ENCODE peak calls at places on chromosomes 2 and 18, in five cellular contexts. V, U, A, C and R are unnamed samples. For H3K36me3 and H3K4me1, the result is how much of the 10 kb centered on the place peaks cover.

GRCh38 chr2:74532222-74532621 is 2.5 kb downstream of the HTRA2 start:
- DNase-seq in C (no peak), V (peak), A (no peak), U (no peak), R (no peak)

GRCh38 chr18:30485078-30485477 is 557.5 kb downstream of the DSC3 start:
- DNase-seq in U (no peak), V (no peak), A (no peak), C (no peak), R (no peak)

GRCh38 chr2:66699481-66700180 is 264.7 kb downstream of the MEIS1 start:
- DNase-seq in A (no peak), C (no peak), U (no peak), V (no peak), R (no peak)

GRCh38 chr2:112820343-112820742 is 16.2 kb downstream of the IL1B start:
- DNase-seq in A (no peak), V (no peak), C (no peak), U (no peak), R (no peak)

GRCh38 chr2:236685361-236685760 is 115.7 kb downstream of the ACKR3 start:
- DNase-seq in C (no peak), A (peak), U (no peak), V (no peak), R (no peak)

GRCh38 chr2:189364607-189365006 is 76.7 kb upstream of the WDR75 start:
- DNase-seq in C (no peak), V (no peak), U (no peak), A (no peak), R (no peak)

GRCh38 chr2:24351627-24351938 is 8.8 kb downstream of the ITSN2 start:
- DNase-seq in V (no peak), C (no peak), U (no peak), A (no peak), R (no peak)

GRCh38 chr2:220034356-220035121 is 407.1 kb downstream of the SLC4A3 start:
- DNase-seq in V (no peak), U (peak), A (no peak), C (no peak), R (no peak)

GRCh38 chr18:35827275-35827929 is 145.1 kb upstream of the RMP24 start:
- DNase-seq in A (no peak), U (no peak), C (no peak), V (no peak), R (no peak)

GRCh38 chr2:8822218-8822617 is 15.2 kb downstream of the KIDINS220 start:
- DNase-seq in C (peak), U (no peak), V (no peak), A (no peak), R (no peak)

GRCh38 chr18:46001892-46002291 is 34.8 kb upstream of the EPG5 start:
- DNase-seq in V (no peak), A (no peak), U (no peak), C (no peak), R (no peak)

GRCh38 chr2:20225294-20226151 is 593 bp upstream of the SDC1 start:
- DNase-seq in V (no peak), C (peak), A (peak), U (peak), R (peak)

GRCh38 chr2:222203031-222203430 is 95.8 kb downstream of the PAX3 start:
- DNase-seq in A (no peak), C (no peak), V (no peak), U (no peak), R (no peak)

GRCh38 chr2:239589270-239589825 is 188.5 kb upstream of the HDAC4 start:
- DNase-seq in U (peak), C (no peak), A (no peak), V (no peak), R (no peak)

GRCh38 chr2:149428783-149429182 is 98.4 kb downstream of the LYPD6 start:
- DNase-seq in U (no peak), C (no peak), A (no peak), V (no peak), R (no peak)

GRCh38 chr2:26569216-26570082 is 71.7 kb downstream of the CIB4 start:
- DNase-seq in C (no peak), V (no peak), U (peak), A (no peak), R (no peak)

GRCh38 chr2:222652856-222653255 is 3.0 kb downstream of the FARSB start:
- DNase-seq in A (no peak), C (no peak), U (no peak), V (no peak), R (no peak)

GRCh38 chr18:59249186-59249774 is 24.0 kb downstream of the RAX start:
- DNase-seq in V (peak), C (peak), U (no peak), A (no peak), R (peak)

GRCh38 chr18:63284861-63285260 is 34.7 kb downstream of the BCL2 start:
- DNase-seq in A (no peak), C (no peak), V (no peak), U (no peak), R (peak)

GRCh38 chr2:228329279-228329678 is 147.8 kb upstream of the SPHKAP start:
- DNase-seq in V (no peak), A (no peak), C (no peak), U (no peak), R (no peak)

GRCh38 chr2:174015428-174015827 is 50.3 kb upstream of the SP3 start:
- DNase-seq in C (no peak), U (no peak), A (no peak), V (no peak), R (no peak)

GRCh38 chr2:49291619-49292018 is 137.3 kb upstream of the FSHR start:
- DNase-seq in U (no peak), V (no peak), A (no peak), C (no peak), R (no peak)

GRCh38 chr2:29747786-29748470 is 173.5 kb downstream of the ALK start:
- DNase-seq in C (no peak), A (no peak), V (no peak), U (no peak), R (peak)

GRCh38 chr2:57373530-57373929 is 673.1 kb upstream of the VRK2 start:
- DNase-seq in U (no peak), V (no peak), C (no peak), A (no peak), R (no peak)

GRCh38 chr2:80073134-80073561 is 231.4 kb downstream of the LRRTM1 start:
- DNase-seq in V (peak), U (no peak), C (peak), A (no peak), R (peak)

GRCh38 chr2:189511935-189512334 is 68.7 kb downstream of the SLC40A1 start:
- DNase-seq in C (no peak), V (no peak), U (no peak), A (no peak), R (no peak)

GRCh38 chr2:4047961-4048891 is 344.9 kb downstream of the DCDC2C start:
- DNase-seq in V (no peak), U (no peak), A (no peak), C (no peak), R (no peak)

GRCh38 chr2:105261061-105261460 is 19.5 kb downstream of the GPR45 start:
- DNase-seq in C (no peak), V (no peak), U (no peak), A (no peak), R (no peak)

GRCh38 chr2:96806468-96807126 is 9.5 kb upstream of the CNNM3 start:
- DNase-seq in U (no peak), V (peak), C (no peak), A (no peak), R (no peak)

GRCh38 chr2:223619486-223620129 is 17.4 kb upstream of the SCG2 start:
- DNase-seq in V (no peak), A (no peak), C (no peak), U (no peak), R (no peak)

GRCh38 chr2:182240862-182241371 is 185.9 kb downstream of the PDE1A start:
- DNase-seq in U (no peak), A (no peak), V (no peak), C (peak), R (peak)

GRCh38 chr18:79934311-79935097 is 16.9 kb downstream of the SLC66A2 start:
- DNase-seq in A (peak), V (no peak), U (peak), C (peak), R (no peak)

DNA sequence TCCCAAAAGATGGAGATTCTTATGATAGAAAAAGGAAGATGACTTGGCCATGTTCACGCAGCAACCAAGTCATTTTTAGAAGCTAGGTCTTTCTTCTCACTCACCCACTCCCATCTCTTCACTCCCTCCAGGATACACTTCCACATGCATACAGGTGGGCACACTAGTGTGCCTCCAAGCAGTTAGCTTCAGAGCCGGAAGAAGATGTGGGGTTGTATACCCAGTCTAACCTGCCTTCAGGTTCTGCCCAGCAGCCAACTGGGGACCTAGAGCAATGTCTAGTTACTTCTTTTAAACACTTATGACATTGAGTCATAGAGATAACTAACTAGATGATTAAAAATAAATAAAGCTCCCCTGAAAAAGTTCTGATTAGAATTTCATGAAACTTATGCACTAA is 21.8 kb upstream of the TANK start:
- DNase-seq in U (no peak), V (no peak), C (no peak), A (no peak), R (no peak)
- H3K4me3 ChIP-seq in U (no peak), V (peak), C (no peak), A (no peak), R (no peak)

GRCh38 chr2:233146194-233146593 is 86.1 kb downstream of the INPP5D start:
- DNase-seq in U (no peak), C (no peak), A (no peak), V (no peak), R (no peak)

GRCh38 chr2:233148354-233148753 is 88.2 kb downstream of the INPP5D start:
- DNase-seq in U (no peak), C (no peak), A (no peak), V (no peak), R (no peak)

GRCh38 chr2:233145726-233146125 is 85.6 kb downstream of the INPP5D start:
- DNase-seq in A (no peak), C (no peak), U (no peak), V (no peak), R (no peak)

GRCh38 chr2:233147136-233147828 is 87.1 kb downstream of the INPP5D start:
- DNase-seq in V (no peak), U (no peak), C (no peak), A (no peak), R (no peak)

DNA sequence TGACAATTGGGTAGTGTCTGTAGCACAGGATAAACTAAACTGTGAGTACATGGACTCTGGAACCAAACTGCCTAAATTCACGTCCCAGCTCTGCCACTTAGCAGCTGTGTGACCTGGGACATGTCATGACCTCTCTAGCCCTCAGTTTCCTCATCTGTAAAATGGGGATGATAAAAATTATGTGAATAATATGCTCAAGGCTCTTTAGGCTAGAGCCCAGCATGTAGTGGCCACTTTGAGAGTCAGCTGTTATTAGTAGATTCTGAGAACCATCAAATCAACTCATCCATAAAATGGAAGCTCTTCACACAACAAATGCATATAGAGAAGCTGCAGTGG is 87.7 kb downstream of the INPP5D start:
- DNase-seq in C (no peak), U (no peak), V (no peak), A (no peak), R (no peak)
- H3K36me3 ChIP-seq in C (under half), U (under half), V (half or more), A (under half), R (under half)

DNA sequence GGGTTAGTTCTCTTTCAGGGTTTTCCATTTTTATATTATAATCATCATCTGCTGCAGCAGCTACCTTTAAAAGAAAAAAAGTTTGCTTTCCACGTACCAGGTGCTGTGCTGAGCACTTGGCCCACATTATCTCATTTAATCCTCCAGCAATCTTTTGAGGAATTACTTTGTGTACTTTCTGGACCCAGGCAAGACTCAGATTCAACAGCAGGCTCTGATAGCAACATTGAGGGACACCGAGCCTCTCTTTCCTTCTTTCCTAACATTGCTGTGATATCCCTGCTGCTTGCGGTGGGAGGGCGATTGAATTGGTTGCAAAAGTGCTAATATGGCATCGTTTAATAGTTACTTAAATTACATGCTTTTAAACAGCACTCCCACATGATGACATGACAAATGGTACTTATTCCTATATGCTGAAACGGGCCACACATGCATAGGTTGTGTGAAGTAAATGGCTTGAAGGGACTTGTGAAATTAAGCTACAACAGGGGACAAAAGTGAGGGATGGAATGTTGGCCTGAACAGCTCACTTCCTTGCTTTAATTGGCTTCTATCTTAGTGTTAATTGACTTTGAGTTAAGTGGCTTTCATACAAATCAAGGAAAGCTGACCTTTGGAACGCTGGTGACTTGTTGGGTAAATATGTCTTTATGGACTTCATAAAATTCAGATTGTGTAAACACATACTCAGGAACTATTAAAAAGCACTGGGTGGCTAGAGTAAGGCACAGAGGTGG is 21.2 kb downstream of the SPRED2 start:
- DNase-seq in C (no peak), V (no peak), A (no peak), U (no peak), R (no peak)
- H3K4me1 ChIP-seq in C (half or more), V (under half), A (under half), U (under half), R (under half)

GRCh38 chr18:27921392-27921791 is 255.5 kb downstream of the CDH2 start:
- DNase-seq in C (no peak), V (no peak), U (no peak), A (no peak), R (no peak)
- H3K4me3 ChIP-seq in C (no peak), V (no peak), U (no peak), A (no peak), R (no peak)

GRCh38 chr2:854460-854859 is 96.2 kb upstream of the SNTG2 start:
- DNase-seq in V (no peak), A (no peak), U (peak), C (peak), R (peak)

GRCh38 chr2:856041-856440 is 94.6 kb upstream of the SNTG2 start:
- DNase-seq in A (no peak), U (no peak), V (no peak), C (no peak), R (no peak)

GRCh38 chr2:853203-853870 is 97.3 kb upstream of the SNTG2 start:
- DNase-seq in A (no peak), V (no peak), U (no peak), C (no peak), R (no peak)

GRCh38 chr2:857081-857480 is 93.6 kb upstream of the SNTG2 start:
- DNase-seq in U (no peak), A (no peak), V (no peak), C (no peak), R (no peak)

DNA sequence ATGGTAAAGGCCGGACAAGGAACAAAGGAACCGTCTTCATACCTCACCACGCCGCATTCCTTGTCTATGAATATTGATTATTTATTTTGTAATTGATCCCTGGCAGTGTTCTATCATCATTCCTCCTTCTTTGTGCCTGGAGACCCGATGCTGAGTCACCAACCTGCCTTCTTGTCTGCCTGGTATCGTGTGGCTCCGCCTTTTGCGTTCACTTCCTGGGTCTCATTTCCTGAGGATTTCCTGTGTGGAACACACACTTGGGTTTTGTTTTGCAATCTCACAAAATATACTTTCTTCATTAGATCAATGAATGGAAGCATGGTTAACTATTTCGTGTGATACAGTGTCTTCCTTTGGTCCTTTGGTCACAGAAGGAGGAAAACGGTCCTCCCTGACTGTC is 95.5 kb upstream of the SNTG2 start:
- DNase-seq in V (no peak), A (no peak), C (no peak), U (no peak), R (no peak)
- H3K36me3 ChIP-seq in V (under half), A (under half), C (under half), U (under half), R (under half)

DNA sequence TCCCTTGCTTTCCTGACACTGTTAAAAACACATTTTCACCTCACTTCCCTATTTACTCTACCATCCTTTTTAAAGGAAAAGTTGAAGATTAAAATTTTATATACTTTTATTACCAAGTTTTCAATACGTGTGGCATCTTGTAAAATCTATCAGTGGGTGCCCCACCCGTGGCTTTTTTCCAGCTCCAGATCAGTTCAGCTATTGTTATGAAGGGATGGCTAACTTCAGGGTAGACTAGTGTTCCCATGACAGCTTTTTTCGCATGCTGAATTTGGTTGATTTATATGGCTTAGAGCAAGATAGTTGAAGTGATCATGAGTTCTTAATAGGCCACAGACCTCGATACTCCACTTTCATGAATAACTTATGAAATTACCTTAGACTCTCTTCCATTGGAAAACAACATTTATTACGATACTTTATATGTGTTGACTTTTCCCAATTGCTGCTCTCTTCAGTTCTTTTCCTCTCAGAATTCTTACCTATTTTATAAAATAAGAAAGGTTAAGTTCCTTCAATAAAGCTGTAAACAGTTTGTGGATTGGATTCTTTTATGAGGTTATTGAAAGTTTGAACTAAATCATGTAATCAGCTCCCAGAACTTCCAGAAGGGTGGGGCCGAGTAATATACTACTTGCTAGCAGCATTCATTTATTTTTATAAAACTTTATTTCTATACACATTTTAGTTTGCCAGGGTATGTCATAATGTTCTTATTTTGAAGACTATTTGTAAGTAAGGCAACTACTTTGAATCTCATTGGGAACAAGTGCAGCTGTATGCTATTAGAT is 680.9 kb downstream of the SATB2 start:
- DNase-seq in A (no peak), V (no peak), U (no peak), C (no peak), R (no peak)
- H3K4me1 ChIP-seq in A (under half), V (under half), U (under half), C (under half), R (under half)